ENCODE peak calls at places on chromosomes 13 and 19, in ten cellular contexts. Y is neural progenitor cell, L is A549, B is progenitor cell of endocrine pancreas, D is heart right ventricle, N is left ventricle myocardium superior, O is fibroblast of mammary gland, M is endothelial cell, F is AG04450, H is AG08395. K is an unnamed sample.

GRCh38 chr19:47156861-47157454 is 26.3 kb downstream of the SAE1 start:
- DNase-seq in Y (no peak), L (no peak), B (no peak), D (no peak), N (no peak), O (no peak), M (no peak), F (no peak), H (no peak), K (no peak)

GRCh38 chr13:42984691-42985090 is 7.3 kb downstream of the EPSTI1 start:
- DNase-seq in Y (no peak), L (no peak), B (no peak), D (no peak), N (no peak), O (no peak), M (no peak), F (no peak), H (no peak), K (no peak)

GRCh38 chr19:29966594-29967249 is 24.7 kb downstream of the URI1 start:
- DNase-seq in Y (no peak), L (no peak), B (no peak), D (no peak), N (no peak), O (peak), M (no peak), F (no peak), H (peak), K (no peak)

GRCh38 chr19:42469311-42470239 is 26.8 kb upstream of the CXCL17 start:
- DNase-seq in Y (no peak), L (no peak), B (no peak), D (no peak), N (no peak), O (peak), M (no peak), F (no peak), H (no peak), K (no peak)

GRCh38 chr13:23723463-23723862 is 153.3 kb downstream of the TNFRSF19 start:
- DNase-seq in Y (no peak), L (no peak), B (no peak), D (no peak), N (no peak), O (peak), M (no peak), F (peak), H (peak), K (no peak)

GRCh38 chr13:107234315-107234714 is 666.4 kb upstream of the ARGLU1 start:
- DNase-seq in Y (no peak), L (no peak), B (no peak), D (no peak), N (no peak), O (no peak), M (no peak), F (no peak), H (no peak), K (no peak)

GRCh38 chr13:75305057-75305456 is 176.9 kb downstream of the TBC1D4 start:
- DNase-seq in Y (no peak), L (no peak), B (no peak), D (no peak), N (no peak), O (no peak), M (no peak), F (no peak), H (no peak), K (no peak)

GRCh38 chr19:19538077-19538764 is at the start of gene CILP2:
- DNase-seq in Y (peak), L (no peak), B (peak), D (peak), N (peak), O (no peak), M (peak), F (no peak), H (peak), K (no peak)

GRCh38 chr19:47161876-47162489 is 31.3 kb downstream of the SAE1 start:
- DNase-seq in Y (no peak), L (no peak), B (no peak), D (no peak), N (no peak), O (no peak), M (no peak), F (no peak), H (peak), K (no peak)

GRCh38 chr19:47143322-47144073 is 12.9 kb downstream of the SAE1 start:
- DNase-seq in Y (no peak), L (no peak), B (no peak), D (no peak), N (no peak), O (no peak), M (no peak), F (no peak), H (no peak), K (no peak)

GRCh38 chr19:38528213-38528755 is 89.5 kb downstream of the MAP4K1 start:
- DNase-seq in Y (no peak), L (no peak), B (no peak), D (no peak), N (no peak), O (no peak), M (no peak), F (no peak), H (no peak), K (no peak)

GRCh38 chr13:110475550-110476219 is 85.8 kb downstream of the RAB20 start:
- DNase-seq in Y (no peak), L (no peak), B (no peak), D (no peak), N (no peak), O (no peak), M (no peak), F (no peak), H (no peak), K (no peak)

GRCh38 chr13:93304134-93304533 is 77.5 kb downstream of the GPC6 start:
- DNase-seq in Y (peak), L (no peak), B (no peak), D (no peak), N (no peak), O (no peak), M (no peak), F (no peak), H (no peak), K (no peak)

GRCh38 chr13:108944760-108945159 is 315.3 kb downstream of the MYO16 start:
- DNase-seq in Y (no peak), L (no peak), B (no peak), D (no peak), N (no peak), O (peak), M (no peak), F (no peak), H (peak), K (no peak)

GRCh38 chr13:98824376-98825160 is 72.1 kb upstream of the SLC15A1 start:
- DNase-seq in Y (no peak), L (no peak), B (no peak), D (no peak), N (no peak), O (peak), M (no peak), F (no peak), H (no peak), K (no peak)

GRCh38 chr19:1213391-1214286 is 8.1 kb downstream of the STK11 start:
- DNase-seq in Y (no peak), L (no peak), B (no peak), D (peak), N (peak), O (peak), M (peak), F (no peak), H (peak), K (peak)

GRCh38 chr19:29489182-29489951 is 36.4 kb upstream of the VSTM2B start:
- DNase-seq in Y (no peak), L (no peak), B (no peak), D (no peak), N (no peak), O (no peak), M (no peak), F (no peak), H (no peak), K (no peak)

GRCh38 chr19:54507824-54508223 is 5.2 kb downstream of the LAIR2 start:
- DNase-seq in Y (no peak), L (no peak), B (no peak), D (no peak), N (no peak), O (no peak), M (no peak), F (no peak), H (no peak), K (no peak)

GRCh38 chr19:41175825-41176734 is 16.9 kb upstream of the CYP2S1 start:
- DNase-seq in Y (peak), L (peak), B (no peak), D (no peak), N (peak), O (peak), M (peak), F (peak), H (peak), K (no peak)

GRCh38 chr19:13817615-13818371 is 22.6 kb downstream of the ZSWIM4 start:
- DNase-seq in Y (peak), L (no peak), B (peak), D (no peak), N (peak), O (no peak), M (peak), F (no peak), H (no peak), K (no peak)

GRCh38 chr19:33700408-33700757 is 78.6 kb downstream of the CHST8 start:
- DNase-seq in Y (no peak), L (no peak), B (no peak), D (no peak), N (no peak), O (no peak), M (no peak), F (no peak), H (no peak), K (no peak)

GRCh38 chr13:79098603-79099002 is 307.5 kb downstream of the RBM26 start:
- DNase-seq in Y (no peak), L (no peak), B (no peak), D (no peak), N (no peak), O (no peak), M (no peak), F (no peak), H (no peak), K (no peak)

GRCh38 chr19:34649886-34650543 is 26.9 kb downstream of the SCGB2B2 start:
- DNase-seq in Y (no peak), L (no peak), B (no peak), D (no peak), N (no peak), O (no peak), M (no peak), F (no peak), H (no peak), K (no peak)

GRCh38 chr13:109844396-109844795 is 58.0 kb upstream of the IRS2 start:
- DNase-seq in Y (no peak), L (no peak), B (no peak), D (no peak), N (no peak), O (peak), M (no peak), F (peak), H (peak), K (no peak)

GRCh38 chr19:39205449-39205764 is 1.3 kb upstream of the SYCN start:
- DNase-seq in Y (no peak), L (no peak), B (no peak), D (no peak), N (no peak), O (no peak), M (no peak), F (no peak), H (no peak), K (no peak)

K was measured in substantia nigra.